ENCODE peak calls at places on chromosomes 13 and 19, in five cellular contexts. G, F, W, N and Z are unnamed samples.

GRCh38 chr13:44417446-44417845 is 43.8 kb downstream of the SERP2 start:
- DNase-seq in F (no peak), G (no peak), N (peak; percentile 56), W (no peak), Z (peak; percentile 54)

GRCh38 chr19:7860166-7860901 is 13.9 kb downstream of the PRR36 start:
- DNase-seq in F (no peak), W (no peak), N (no peak), G (no peak), Z (no peak)

GRCh38 chr19:48244289-48244688 is 11.4 kb downstream of the CARD8 start:
- DNase-seq in F (peak; percentile 79), W (no peak), G (no peak), N (no peak), Z (peak; percentile 45)

GRCh38 chr19:18167011-18167410 is 6.6 kb upstream of the IFI30 start:
- DNase-seq in F (no peak), G (no peak), N (no peak), W (no peak), Z (no peak)

GRCh38 chr19:15536350-15536749 is 28.0 kb downstream of the CYP4F22 start:
- DNase-seq in N (no peak), W (no peak), F (no peak), G (no peak), Z (no peak)

GRCh38 chr19:16893686-16893990 is 4.8 kb downstream of the F2RL3 start:
- DNase-seq in F (peak; percentile 34), N (no peak), W (peak; percentile 40), G (no peak), Z (no peak)

GRCh38 chr13:69108486-69108885 is 999.1 kb upstream of the ATXN8OS start:
- DNase-seq in G (no peak), W (peak; percentile 6), N (no peak), F (no peak), Z (no peak)

GRCh38 chr19:1538978-1539377 is 15.1 kb downstream of the PLK5 start:
- DNase-seq in N (no peak), G (no peak), W (no peak), F (no peak), Z (no peak)

GRCh38 chr13:25300861-25301346 is 521 bp upstream of the NUP58 start:
- DNase-seq in W (no peak), N (no peak), F (peak; percentile 6), G (no peak), Z (no peak)

GRCh38 chr13:75021151-75021550 is 460.8 kb downstream of the TBC1D4 start:
- DNase-seq in F (no peak), N (no peak), W (no peak), G (no peak), Z (no peak)

GRCh38 chr19:58181902-58182576 is 822 bp upstream of the ZNF274 start:
- DNase-seq in W (peak; percentile 56), G (peak; percentile 16), F (peak; percentile 74), N (peak; percentile 79), Z (peak; percentile 73)

GRCh38 chr19:17755977-17756670 is 4.8 kb downstream of the FCHO1 start:
- DNase-seq in N (peak; percentile 92), F (peak; percentile 64), G (peak; percentile 79), W (peak; percentile 95), Z (peak; percentile 86)

GRCh38 chr13:43516401-43516826 is 270.4 kb downstream of the ENOX1 start:
- DNase-seq in G (no peak), N (peak; percentile 13), F (no peak), W (peak; percentile 92), Z (no peak)

GRCh38 chr13:99199541-99200432 is 867 bp upstream of the UBAC2 start:
- DNase-seq in G (no peak), N (no peak), F (no peak), W (no peak), Z (no peak)

GRCh38 chr13:23086951-23087350 is 93.8 kb upstream of the SGCG start:
- DNase-seq in N (no peak), W (peak; percentile 63), F (no peak), G (no peak), Z (peak; percentile 23)

GRCh38 chr13:40665061-40665753 is 1.2 kb downstream of the FOXO1 start:
- DNase-seq in W (peak; percentile 27), G (peak; percentile 30), N (peak; percentile 57), F (peak; percentile 55), Z (peak; percentile 54)

GRCh38 chr13:59391696-59392095 is 772.0 kb downstream of the DIAPH3 start:
- DNase-seq in W (peak; percentile 63), F (peak; percentile 88), G (peak; percentile 58), N (peak; percentile 68), Z (peak; percentile 83)

GRCh38 chr13:82803341-82803740 is 1078.9 kb downstream of the SLITRK1 start:
- DNase-seq in F (no peak), W (peak; percentile 10), G (no peak), N (no peak), Z (no peak)

GRCh38 chr19:5851302-5851701 is at the start of gene FUT3:
- DNase-seq in N (no peak), G (no peak), F (no peak), W (no peak), Z (no peak)

GRCh38 chr19:40247178-40247577 is 20.7 kb upstream of the CCNP start:
- DNase-seq in F (no peak), G (no peak), W (no peak), N (no peak), Z (no peak)

GRCh38 chr19:40344422-40344821 is 3.8 kb downstream of the C19orf47 start:
- DNase-seq in W (no peak), F (no peak), N (no peak), G (no peak), Z (no peak)

GRCh38 chr19:33393286-33394005 is 19.9 kb downstream of the CEBPG start:
- DNase-seq in G (no peak), F (no peak), N (no peak), W (no peak), Z (no peak)